ENCODE peak calls at places on chromosome 9, in seven cellular contexts. One of them, this sample, is unnamed.

GRCh38 chr9:136117291-136118060 is 1.2 kb downstream of the TMEM250 start:
- DNase-seq in OCI-LY7: peak; percentile 59
- DNase-seq in D721Med: no peak
- DNase-seq in fibroblast of pulmonary artery: peak; percentile 22
- DNase-seq in astrocyte: no peak
- DNase-seq in GM12865: peak; percentile 72
- DNase-seq in fibroblast of lung: peak; percentile 7
- DNase-seq in this sample: no peak

GRCh38 chr9:108860354-108860753 is 1.7 kb upstream of the ACTL7A start:
- DNase-seq in fibroblast of lung: no peak
- DNase-seq in OCI-LY7: no peak
- DNase-seq in D721Med: no peak
- DNase-seq in fibroblast of pulmonary artery: no peak
- DNase-seq in astrocyte: no peak
- DNase-seq in GM12865: no peak
- DNase-seq in this sample: no peak

GRCh38 chr9:4814913-4815312 is 22.2 kb downstream of the RCL1 start:
- DNase-seq in astrocyte: no peak
- DNase-seq in D721Med: no peak
- DNase-seq in GM12865: peak; percentile 62
- DNase-seq in fibroblast of lung: no peak
- DNase-seq in fibroblast of pulmonary artery: no peak
- DNase-seq in OCI-LY7: peak; percentile 25
- DNase-seq in this sample: peak; percentile 52

GRCh38 chr9:110916361-110916760 is 121.9 kb downstream of the LPAR1 start:
- DNase-seq in fibroblast of pulmonary artery: no peak
- DNase-seq in fibroblast of lung: peak; percentile 71
- DNase-seq in GM12865: no peak
- DNase-seq in D721Med: no peak
- DNase-seq in astrocyte: peak; percentile 60
- DNase-seq in OCI-LY7: no peak
- DNase-seq in this sample: no peak

GRCh38 chr9:106156462-106156861 is 462.1 kb downstream of the TMEM38B start:
- DNase-seq in D721Med: no peak
- DNase-seq in GM12865: no peak
- DNase-seq in astrocyte: no peak
- DNase-seq in OCI-LY7: no peak
- DNase-seq in fibroblast of lung: no peak
- DNase-seq in fibroblast of pulmonary artery: no peak
- DNase-seq in this sample: no peak

GRCh38 chr9:16255217-16255616 is 615.3 kb downstream of the BNC2 start:
- DNase-seq in fibroblast of lung: no peak
- DNase-seq in astrocyte: no peak
- DNase-seq in OCI-LY7: no peak
- DNase-seq in D721Med: no peak
- DNase-seq in fibroblast of pulmonary artery: no peak
- DNase-seq in GM12865: no peak
- DNase-seq in this sample: no peak

GRCh38 chr9:98295824-98296223 is 40.4 kb upstream of the TBC1D2 start:
- DNase-seq in D721Med: no peak
- DNase-seq in OCI-LY7: no peak
- DNase-seq in fibroblast of lung: no peak
- DNase-seq in GM12865: no peak
- DNase-seq in fibroblast of pulmonary artery: no peak
- DNase-seq in astrocyte: no peak
- DNase-seq in this sample: no peak

GRCh38 chr9:15570769-15571168 is 17.9 kb downstream of the CCDC171 start:
- DNase-seq in fibroblast of pulmonary artery: no peak
- DNase-seq in GM12865: no peak
- DNase-seq in OCI-LY7: no peak
- DNase-seq in fibroblast of lung: no peak
- DNase-seq in D721Med: no peak
- DNase-seq in astrocyte: no peak
- DNase-seq in this sample: no peak

GRCh38 chr9:35350827-35351549 is 138.9 kb upstream of the RUSC2 start:
- DNase-seq in D721Med: no peak
- DNase-seq in fibroblast of pulmonary artery: peak; percentile 68
- DNase-seq in fibroblast of lung: peak; percentile 81
- DNase-seq in OCI-LY7: no peak
- DNase-seq in astrocyte: peak; percentile 75
- DNase-seq in GM12865: no peak
- DNase-seq in this sample: no peak

GRCh38 chr9:16060457-16061129 is 507.8 kb downstream of the CCDC171 start:
- DNase-seq in OCI-LY7: no peak
- DNase-seq in D721Med: no peak
- DNase-seq in astrocyte: no peak
- DNase-seq in GM12865: peak; percentile 65
- DNase-seq in fibroblast of lung: no peak
- DNase-seq in fibroblast of pulmonary artery: no peak
- DNase-seq in this sample: peak; percentile 42

GRCh38 chr9:113998529-113999255 is 79.4 kb downstream of the AMBP start:
- DNase-seq in GM12865: no peak
- DNase-seq in fibroblast of pulmonary artery: no peak
- DNase-seq in astrocyte: no peak
- DNase-seq in D721Med: no peak
- DNase-seq in fibroblast of lung: no peak
- DNase-seq in OCI-LY7: no peak
- DNase-seq in this sample: no peak

GRCh38 chr9:108382267-108382666 is 473.5 kb downstream of the ACTL7B start:
- DNase-seq in D721Med: no peak
- DNase-seq in GM12865: no peak
- DNase-seq in fibroblast of pulmonary artery: no peak
- DNase-seq in OCI-LY7: no peak
- DNase-seq in astrocyte: no peak
- DNase-seq in fibroblast of lung: no peak
- DNase-seq in this sample: no peak

GRCh38 chr9:78253285-78253684 is 17.4 kb downstream of the CEP78 start:
- DNase-seq in OCI-LY7: no peak
- DNase-seq in fibroblast of lung: no peak
- DNase-seq in fibroblast of pulmonary artery: no peak
- DNase-seq in astrocyte: no peak
- DNase-seq in GM12865: no peak
- DNase-seq in D721Med: no peak
- DNase-seq in this sample: no peak

GRCh38 chr9:123407537-123407828 is 51.5 kb downstream of the CRB2 start:
- DNase-seq in fibroblast of lung: no peak
- DNase-seq in astrocyte: no peak
- DNase-seq in fibroblast of pulmonary artery: no peak
- DNase-seq in D721Med: no peak
- DNase-seq in OCI-LY7: no peak
- DNase-seq in GM12865: no peak
- DNase-seq in this sample: no peak

GRCh38 chr9:128253140-128253990 is 22.4 kb downstream of the GOLGA2 start:
- DNase-seq in D721Med: no peak
- DNase-seq in fibroblast of pulmonary artery: no peak
- DNase-seq in GM12865: no peak
- DNase-seq in OCI-LY7: peak; percentile 74
- DNase-seq in fibroblast of lung: no peak
- DNase-seq in astrocyte: no peak
- DNase-seq in this sample: no peak

GRCh38 chr9:135903358-135903656 is 4.0 kb downstream of the CAMSAP1 start:
- DNase-seq in astrocyte: no peak
- DNase-seq in D721Med: no peak
- DNase-seq in OCI-LY7: no peak
- DNase-seq in fibroblast of lung: no peak
- DNase-seq in fibroblast of pulmonary artery: no peak
- DNase-seq in GM12865: no peak
- DNase-seq in this sample: no peak

GRCh38 chr9:121944741-121945191 is 148.3 kb downstream of the TTLL11 start:
- DNase-seq in OCI-LY7: peak; percentile 81
- DNase-seq in astrocyte: peak; percentile 56
- DNase-seq in fibroblast of lung: peak; percentile 59
- DNase-seq in GM12865: no peak
- DNase-seq in D721Med: no peak
- DNase-seq in fibroblast of pulmonary artery: peak; percentile 41
- DNase-seq in this sample: no peak

GRCh38 chr9:10793306-10793705 is 180.5 kb upstream of the PTPRD start:
- DNase-seq in fibroblast of lung: no peak
- DNase-seq in GM12865: no peak
- DNase-seq in astrocyte: no peak
- DNase-seq in D721Med: no peak
- DNase-seq in fibroblast of pulmonary artery: no peak
- DNase-seq in OCI-LY7: no peak
- DNase-seq in this sample: no peak

GRCh38 chr9:90393355-90394152 is 249.1 kb downstream of the DIRAS2 start:
- DNase-seq in OCI-LY7: no peak
- DNase-seq in astrocyte: no peak
- DNase-seq in GM12865: no peak
- DNase-seq in fibroblast of lung: no peak
- DNase-seq in fibroblast of pulmonary artery: no peak
- DNase-seq in D721Med: no peak
- DNase-seq in this sample: no peak
- TF ChIP-seq CTCF in OCI-LY7: no peak
- TF ChIP-seq CTCF in astrocyte: no peak
- TF ChIP-seq CTCF in GM12865: no peak
- TF ChIP-seq CTCF in fibroblast of lung: no peak
- TF ChIP-seq CTCF in fibroblast of pulmonary artery: no peak
- TF ChIP-seq CTCF in D721Med: no peak
- TF ChIP-seq CTCF in this sample: no peak

GRCh38 chr9:28899267-28899666 is 1326.0 kb upstream of the C9orf72 start:
- DNase-seq in astrocyte: no peak
- DNase-seq in fibroblast of lung: no peak
- DNase-seq in GM12865: no peak
- DNase-seq in OCI-LY7: no peak
- DNase-seq in D721Med: no peak
- DNase-seq in fibroblast of pulmonary artery: no peak
- DNase-seq in this sample: no peak
- TF ChIP-seq CTCF in astrocyte: no peak
- TF ChIP-seq CTCF in fibroblast of lung: no peak
- TF ChIP-seq CTCF in GM12865: no peak
- TF ChIP-seq CTCF in OCI-LY7: no peak
- TF ChIP-seq CTCF in D721Med: no peak
- TF ChIP-seq CTCF in fibroblast of pulmonary artery: no peak
- TF ChIP-seq CTCF in this sample: no peak

DNA sequence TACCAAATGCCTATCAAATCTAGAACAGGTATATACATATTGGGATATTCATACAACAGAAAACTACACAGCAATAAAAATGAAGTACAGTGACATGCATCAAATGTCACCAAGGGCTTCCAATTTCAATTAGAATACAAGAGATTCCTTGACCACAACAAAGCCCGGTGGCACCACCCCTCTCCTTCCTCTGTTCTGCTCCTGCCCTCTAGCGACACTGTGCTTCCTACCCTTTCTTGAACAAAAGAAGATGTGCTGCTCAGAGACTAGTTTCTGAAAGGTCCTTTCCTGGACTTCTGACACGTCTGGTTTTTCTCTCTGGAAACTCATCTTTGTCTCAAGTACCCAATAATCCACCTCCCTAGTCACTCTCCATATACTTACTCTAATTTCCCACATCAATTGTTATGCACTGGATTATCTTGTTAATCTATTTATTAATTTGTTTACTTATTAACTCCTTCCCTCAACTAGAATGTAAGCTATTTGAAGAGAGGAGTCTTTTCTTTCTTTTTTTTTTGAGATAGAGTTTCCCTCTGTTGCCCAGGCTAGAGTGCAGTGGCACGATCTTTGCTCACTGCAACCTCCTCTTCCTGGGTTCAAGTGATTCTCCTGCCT is 70.4 kb upstream of the CTSV start:
- DNase-seq in fibroblast of lung: peak; percentile 10
- DNase-seq in GM12865: peak; percentile 58
- DNase-seq in OCI-LY7: peak; percentile 31
- DNase-seq in fibroblast of pulmonary artery: peak; percentile 70
- DNase-seq in astrocyte: peak; percentile 6
- DNase-seq in D721Med: no peak
- DNase-seq in this sample: peak; percentile 34
- TF ChIP-seq CTCF in fibroblast of lung: peak; percentile 25
- TF ChIP-seq CTCF in GM12865: peak; percentile 56
- TF ChIP-seq CTCF in OCI-LY7: peak; percentile 65
- TF ChIP-seq CTCF in fibroblast of pulmonary artery: peak; percentile 77
- TF ChIP-seq CTCF in astrocyte: no peak
- TF ChIP-seq CTCF in D721Med: peak; percentile 67
- TF ChIP-seq CTCF in this sample: peak; percentile 61

GRCh38 chr9:72365525-72366256 is 683 bp upstream of the ZFAND5 start:
- DNase-seq in OCI-LY7: peak; percentile 62
- DNase-seq in GM12865: peak; percentile 89
- DNase-seq in D721Med: no peak
- DNase-seq in astrocyte: peak; percentile 77
- DNase-seq in fibroblast of lung: peak; percentile 83
- DNase-seq in fibroblast of pulmonary artery: peak; percentile 95
- DNase-seq in this sample: peak; percentile 77
- TF ChIP-seq CTCF in OCI-LY7: peak; percentile 15
- TF ChIP-seq CTCF in GM12865: peak; percentile 12
- TF ChIP-seq CTCF in D721Med: peak; percentile 0
- TF ChIP-seq CTCF in astrocyte: no peak
- TF ChIP-seq CTCF in fibroblast of lung: peak; percentile 20
- TF ChIP-seq CTCF in fibroblast of pulmonary artery: peak; percentile 11
- TF ChIP-seq CTCF in this sample: no peak

This sample was measured in GM13976.